ENCODE peak calls at places on chromosomes 2 and 18, in six cellular contexts. One of them, this sample, is unnamed.

GRCh38 chr2:47189635-47190034 is 34.5 kb upstream of the STPG4 start:
- DNase-seq in mesothelial cell of epicardium: no peak
- DNase-seq in ovary: no peak
- DNase-seq in glutamatergic neuron: no peak
- DNase-seq in lower leg skin: no peak
- DNase-seq in Calu3: no peak
- DNase-seq in this sample: no peak

GRCh38 chr2:222861411-222862067 is 703 bp downstream of the ACSL3 start:
- DNase-seq in mesothelial cell of epicardium: no peak
- DNase-seq in ovary: peak; percentile 51
- DNase-seq in glutamatergic neuron: no peak
- DNase-seq in lower leg skin: peak; percentile 23
- DNase-seq in Calu3: peak; percentile 10
- DNase-seq in this sample: no peak

GRCh38 chr2:12727641-12728040 is 10.9 kb downstream of the TRIB2 start:
- DNase-seq in mesothelial cell of epicardium: no peak
- DNase-seq in ovary: no peak
- DNase-seq in glutamatergic neuron: no peak
- DNase-seq in lower leg skin: no peak
- DNase-seq in Calu3: no peak
- DNase-seq in this sample: no peak

GRCh38 chr18:14086459-14087231 is 45.6 kb downstream of the ZNF519 start:
- DNase-seq in mesothelial cell of epicardium: no peak
- DNase-seq in ovary: no peak
- DNase-seq in glutamatergic neuron: peak; percentile 30
- DNase-seq in lower leg skin: no peak
- DNase-seq in Calu3: no peak
- DNase-seq in this sample: peak; percentile 26

GRCh38 chr2:219056896-219057708 is 3.6 kb downstream of the IHH start:
- DNase-seq in mesothelial cell of epicardium: no peak
- DNase-seq in ovary: no peak
- DNase-seq in glutamatergic neuron: peak; percentile 40
- DNase-seq in lower leg skin: no peak
- DNase-seq in Calu3: peak; percentile 15
- DNase-seq in this sample: no peak

GRCh38 chr18:56831988-56832387 is 180.8 kb downstream of the WDR7 start:
- DNase-seq in mesothelial cell of epicardium: no peak
- DNase-seq in ovary: no peak
- DNase-seq in glutamatergic neuron: no peak
- DNase-seq in lower leg skin: no peak
- DNase-seq in Calu3: no peak
- DNase-seq in this sample: no peak

GRCh38 chr2:232776435-232776834 is at the start of gene KCNJ13:
- DNase-seq in mesothelial cell of epicardium: no peak
- DNase-seq in ovary: no peak
- DNase-seq in glutamatergic neuron: no peak
- DNase-seq in lower leg skin: no peak
- DNase-seq in Calu3: peak; percentile 7
- DNase-seq in this sample: no peak

GRCh38 chr2:104487381-104487780 is 366.5 kb upstream of the POU3F3 start:
- DNase-seq in mesothelial cell of epicardium: no peak
- DNase-seq in ovary: no peak
- DNase-seq in glutamatergic neuron: no peak
- DNase-seq in lower leg skin: no peak
- DNase-seq in Calu3: no peak
- DNase-seq in this sample: no peak

GRCh38 chr2:170531876-170532275 is 183.3 kb upstream of the SP5 start:
- DNase-seq in mesothelial cell of epicardium: no peak
- DNase-seq in ovary: no peak
- DNase-seq in glutamatergic neuron: no peak
- DNase-seq in lower leg skin: no peak
- DNase-seq in Calu3: no peak
- DNase-seq in this sample: no peak

GRCh38 chr2:135931776-135932438 is 53.5 kb downstream of the DARS1 start:
- DNase-seq in mesothelial cell of epicardium: no peak
- DNase-seq in ovary: no peak
- DNase-seq in glutamatergic neuron: no peak
- DNase-seq in lower leg skin: no peak
- DNase-seq in Calu3: no peak
- DNase-seq in this sample: no peak

GRCh38 chr2:232588680-232589585 is 38.4 kb downstream of the EIF4E2 start:
- DNase-seq in mesothelial cell of epicardium: no peak
- DNase-seq in ovary: no peak
- DNase-seq in glutamatergic neuron: no peak
- DNase-seq in lower leg skin: peak; percentile 59
- DNase-seq in Calu3: peak; percentile 34
- DNase-seq in this sample: no peak

GRCh38 chr18:25033747-25034471 is 318.1 kb downstream of the ZNF521 start:
- DNase-seq in mesothelial cell of epicardium: no peak
- DNase-seq in ovary: no peak
- DNase-seq in glutamatergic neuron: no peak
- DNase-seq in lower leg skin: no peak
- DNase-seq in Calu3: no peak
- DNase-seq in this sample: no peak

GRCh38 chr2:121754851-121755236 is 607 bp upstream of the TSN start:
- DNase-seq in mesothelial cell of epicardium: no peak
- DNase-seq in ovary: no peak
- DNase-seq in glutamatergic neuron: no peak
- DNase-seq in lower leg skin: no peak
- DNase-seq in Calu3: no peak
- DNase-seq in this sample: no peak

GRCh38 chr18:26342646-26343045 is 116.4 kb downstream of the TAF4B start:
- DNase-seq in mesothelial cell of epicardium: no peak
- DNase-seq in ovary: no peak
- DNase-seq in glutamatergic neuron: no peak
- DNase-seq in lower leg skin: no peak
- DNase-seq in Calu3: peak; percentile 20
- DNase-seq in this sample: no peak
- TF ChIP-seq CTCF in mesothelial cell of epicardium: no peak
- TF ChIP-seq CTCF in ovary: no peak
- TF ChIP-seq CTCF in glutamatergic neuron: no peak
- TF ChIP-seq CTCF in lower leg skin: no peak
- TF ChIP-seq CTCF in Calu3: no peak
- TF ChIP-seq CTCF in this sample: no peak

DNA sequence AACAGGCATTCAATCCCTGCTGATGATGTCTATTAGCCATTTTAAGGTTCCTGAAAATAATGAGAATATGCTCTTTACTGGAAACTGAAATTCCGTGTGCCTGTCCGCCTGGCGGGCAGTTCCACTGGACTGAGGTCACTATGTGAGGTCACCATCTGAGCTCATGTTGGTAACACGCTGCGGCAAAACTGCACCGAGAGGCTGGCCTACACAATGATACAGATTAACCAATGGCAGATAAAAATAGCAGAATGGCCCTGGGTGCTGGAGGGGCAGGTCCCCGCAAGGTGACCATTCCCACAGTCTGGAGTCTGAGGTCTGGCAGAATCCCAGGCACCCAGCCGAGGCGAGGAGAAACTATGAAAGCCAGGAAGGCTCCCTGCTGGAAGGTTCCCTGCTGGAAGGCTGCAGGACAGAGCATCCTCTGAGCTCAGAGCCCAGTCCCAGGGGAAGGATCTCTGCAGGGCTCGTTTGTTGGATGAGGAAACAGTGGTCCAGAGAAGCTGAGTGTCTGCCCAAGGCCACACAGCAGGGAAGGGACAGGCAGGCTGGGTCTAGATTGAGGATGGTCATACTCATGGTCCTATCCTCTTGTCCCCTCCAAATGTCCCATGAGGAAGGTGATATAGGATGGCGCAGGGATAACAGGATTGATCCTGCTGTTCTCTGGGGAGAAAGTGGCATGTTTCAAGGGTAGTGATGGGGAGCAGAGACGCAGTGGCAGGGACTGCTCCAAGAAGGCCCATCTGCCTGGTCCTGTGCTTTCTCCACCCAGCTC is 24.8 kb downstream of the HS1BP3 start:
- DNase-seq in mesothelial cell of epicardium: no peak
- DNase-seq in ovary: peak; percentile 36
- DNase-seq in glutamatergic neuron: peak; percentile 7
- DNase-seq in lower leg skin: no peak
- DNase-seq in Calu3: no peak
- DNase-seq in this sample: no peak
- TF ChIP-seq CTCF in mesothelial cell of epicardium: no peak
- TF ChIP-seq CTCF in ovary: no peak
- TF ChIP-seq CTCF in glutamatergic neuron: no peak
- TF ChIP-seq CTCF in lower leg skin: no peak
- TF ChIP-seq CTCF in Calu3: no peak
- TF ChIP-seq CTCF in this sample: no peak

GRCh38 chr2:178479758-178480226 is 465 bp upstream of the PLEKHA3 start:
- DNase-seq in mesothelial cell of epicardium: no peak
- DNase-seq in ovary: no peak
- DNase-seq in glutamatergic neuron: no peak
- DNase-seq in lower leg skin: no peak
- DNase-seq in Calu3: no peak
- DNase-seq in this sample: no peak

GRCh38 chr2:178480227-178481181 is at the start of gene PLEKHA3:
- DNase-seq in mesothelial cell of epicardium: peak; percentile 84
- DNase-seq in ovary: peak; percentile 99
- DNase-seq in glutamatergic neuron: peak; percentile 95
- DNase-seq in lower leg skin: peak; percentile 91
- DNase-seq in Calu3: peak; percentile 97
- DNase-seq in this sample: peak; percentile 85

GRCh38 chr2:178478442-178479274 is at the start of gene FKBP7:
- DNase-seq in mesothelial cell of epicardium: peak; percentile 81
- DNase-seq in ovary: peak; percentile 93
- DNase-seq in glutamatergic neuron: peak; percentile 89
- DNase-seq in lower leg skin: peak; percentile 78
- DNase-seq in Calu3: peak; percentile 85
- DNase-seq in this sample: peak; percentile 64

GRCh38 chr2:178478102-178478441 is 328 bp downstream of the FKBP7 start:
- DNase-seq in mesothelial cell of epicardium: no peak
- DNase-seq in ovary: no peak
- DNase-seq in glutamatergic neuron: no peak
- DNase-seq in lower leg skin: no peak
- DNase-seq in Calu3: peak; percentile 11
- DNase-seq in this sample: peak; percentile 3

GRCh38 chr2:178479275-178479616 is 846 bp upstream of the FKBP7 start:
- DNase-seq in mesothelial cell of epicardium: no peak
- DNase-seq in ovary: no peak
- DNase-seq in glutamatergic neuron: no peak
- DNase-seq in lower leg skin: no peak
- DNase-seq in Calu3: no peak
- DNase-seq in this sample: no peak
- TF ChIP-seq CTCF in mesothelial cell of epicardium: peak; percentile 53
- TF ChIP-seq CTCF in ovary: no peak
- TF ChIP-seq CTCF in glutamatergic neuron: no peak
- TF ChIP-seq CTCF in lower leg skin: no peak
- TF ChIP-seq CTCF in Calu3: no peak
- TF ChIP-seq CTCF in this sample: peak; percentile 11

DNA sequence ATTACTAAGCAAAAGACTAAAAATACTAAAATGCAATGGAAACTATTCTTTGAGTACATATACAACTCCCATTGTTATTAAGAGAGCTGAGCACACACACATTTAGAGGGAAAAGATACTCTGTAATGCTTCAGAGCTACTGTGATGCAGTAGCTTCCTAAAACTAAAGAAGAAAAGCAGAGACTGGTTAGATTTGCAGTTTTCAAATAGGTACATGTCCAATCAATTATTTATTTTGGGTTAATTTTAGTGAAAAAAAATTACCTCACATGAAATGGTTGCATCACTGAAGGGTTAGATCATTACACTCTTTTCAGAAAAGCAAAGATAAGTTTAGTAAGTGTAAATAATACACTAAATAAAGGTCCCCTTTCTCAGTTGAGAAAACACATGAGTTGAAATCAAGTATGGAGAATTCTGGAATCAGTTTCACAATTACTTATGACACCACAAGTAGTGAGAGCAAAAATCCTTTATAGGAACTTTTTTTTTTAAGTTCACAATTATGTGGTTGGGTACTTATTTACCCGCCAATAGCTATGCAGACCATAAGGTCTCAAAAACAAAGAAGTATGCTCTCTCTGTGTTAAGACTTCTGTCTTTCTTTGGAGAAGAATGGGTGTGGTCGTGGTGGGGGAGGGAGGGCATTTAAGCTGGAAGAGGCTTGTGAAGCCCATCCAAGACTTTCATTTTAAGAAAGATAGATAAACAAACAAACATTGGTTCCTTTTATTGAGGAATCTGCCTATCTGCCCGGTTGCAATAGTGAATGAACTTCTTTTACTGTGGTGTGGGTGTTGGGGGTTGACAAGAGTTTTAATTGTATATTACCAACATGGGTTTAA is 25.3 kb upstream of the SERTAD2 start:
- DNase-seq in mesothelial cell of epicardium: no peak
- DNase-seq in ovary: no peak
- DNase-seq in glutamatergic neuron: no peak
- DNase-seq in lower leg skin: no peak
- DNase-seq in Calu3: no peak
- DNase-seq in this sample: no peak
- TF ChIP-seq CTCF in mesothelial cell of epicardium: no peak
- TF ChIP-seq CTCF in ovary: no peak
- TF ChIP-seq CTCF in glutamatergic neuron: no peak
- TF ChIP-seq CTCF in lower leg skin: no peak
- TF ChIP-seq CTCF in Calu3: no peak
- TF ChIP-seq CTCF in this sample: no peak